ENCODE peak calls at places on chromosomes 7 and 10, in four cellular contexts. R is uterus, L is fibroblast of pulmonary artery, O is tibial artery. B is an unnamed sample.

GRCh38 chr7:15441915-15442314 is 119.9 kb downstream of the AGMO start:
- DNase-seq in L (no peak), O (no peak), R (no peak), B (no peak)

GRCh38 chr7:121555558-121555957 is 159.4 kb upstream of the FAM3C start:
- DNase-seq in O (no peak), L (no peak), R (no peak), B (no peak)

GRCh38 chr10:3793553-3793952 is 8.5 kb upstream of the KLF6 start:
- DNase-seq in O (no peak), R (no peak), L (no peak), B (no peak)

GRCh38 chr7:25578991-25579687 is 350.9 kb upstream of the NPVF start:
- DNase-seq in R (no peak), L (no peak), O (no peak), B (no peak)

GRCh38 chr7:2959343-2959680 is 84.4 kb downstream of the CARD11 start:
- DNase-seq in O (peak), R (no peak), L (no peak), B (no peak)

GRCh38 chr10:122075171-122075570 is 86.2 kb downstream of the TACC2 start:
- DNase-seq in L (no peak), O (no peak), R (no peak), B (no peak)

GRCh38 chr10:124562425-124563060 is 100.9 kb downstream of the LHPP start:
- DNase-seq in O (peak), R (no peak), L (no peak), B (no peak)

GRCh38 chr10:30431435-30431911 is 2.5 kb upstream of the MAP3K8 start:
- DNase-seq in R (peak), O (no peak), L (no peak), B (peak)

GRCh38 chr10:132637477-132638129 is 100.0 kb downstream of the INPP5A start:
- DNase-seq in L (peak), R (peak), O (no peak), B (peak)

GRCh38 chr7:40221836-40222235 is 87.0 kb downstream of the SUGCT start:
- DNase-seq in R (no peak), L (peak), O (peak), B (no peak)

GRCh38 chr7:35316549-35316948 is 62.6 kb upstream of the TBX20 start:
- DNase-seq in L (peak), R (no peak), O (no peak), B (no peak)

GRCh38 chr10:33214174-33214573 is 120.3 kb downstream of the NRP1 start:
- DNase-seq in L (no peak), R (no peak), O (no peak), B (peak)

GRCh38 chr10:24128066-24128751 is 80.7 kb upstream of the KIAA1217 start:
- DNase-seq in L (no peak), R (no peak), O (no peak), B (no peak)

GRCh38 chr7:70419816-70420215 is 712.1 kb upstream of the GALNT17 start:
- DNase-seq in R (no peak), L (no peak), O (no peak), B (no peak)
- H3K4me3 ChIP-seq in R (no peak), L (no peak), O (no peak), B (no peak)

DNA sequence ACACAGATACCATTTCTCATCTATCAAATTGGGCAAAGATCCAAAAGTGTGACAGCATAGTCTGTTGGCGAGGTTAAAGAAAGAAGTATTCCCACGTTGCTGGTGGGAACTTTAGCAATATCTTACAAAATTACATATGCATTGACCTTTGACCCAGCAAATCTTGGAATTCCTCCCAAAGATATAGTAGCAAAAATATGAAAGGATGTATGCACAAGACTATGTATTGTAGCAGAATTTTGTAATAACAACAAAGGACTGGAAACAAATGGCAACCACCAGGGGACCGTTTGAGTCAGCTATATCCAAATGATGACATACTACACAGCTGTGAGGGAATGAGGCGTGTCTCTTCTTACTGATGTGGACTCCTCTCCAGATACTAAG is 50.2 kb downstream of the KCNH2 start:
- DNase-seq in R (no peak), L (peak), O (no peak), B (no peak)
- TF ChIP-seq CTCF in R (no peak), L (no peak), O (no peak), B (no peak)

GRCh38 chr10:43605850-43606322 is 352 bp upstream of the ZNF485 start:
- DNase-seq in L (no peak), R (no peak), O (no peak), B (no peak)
- H3K4me3 ChIP-seq in L (peak), R (peak), O (peak), B (peak)

GRCh38 chr7:986766-987722 is 4.1 kb downstream of the CYP2W1 start:
- DNase-seq in L (no peak), R (no peak), O (no peak), B (no peak)

GRCh38 chr7:990352-991005 is 7.5 kb downstream of the CYP2W1 start:
- DNase-seq in L (no peak), R (no peak), O (no peak), B (no peak)

GRCh38 chr7:987909-988308 is 4.9 kb downstream of the CYP2W1 start:
- DNase-seq in L (no peak), R (no peak), O (no peak), B (no peak)

GRCh38 chr7:988963-989529 is 6.1 kb downstream of the CYP2W1 start:
- DNase-seq in L (no peak), R (no peak), O (no peak), B (no peak)

DNA sequence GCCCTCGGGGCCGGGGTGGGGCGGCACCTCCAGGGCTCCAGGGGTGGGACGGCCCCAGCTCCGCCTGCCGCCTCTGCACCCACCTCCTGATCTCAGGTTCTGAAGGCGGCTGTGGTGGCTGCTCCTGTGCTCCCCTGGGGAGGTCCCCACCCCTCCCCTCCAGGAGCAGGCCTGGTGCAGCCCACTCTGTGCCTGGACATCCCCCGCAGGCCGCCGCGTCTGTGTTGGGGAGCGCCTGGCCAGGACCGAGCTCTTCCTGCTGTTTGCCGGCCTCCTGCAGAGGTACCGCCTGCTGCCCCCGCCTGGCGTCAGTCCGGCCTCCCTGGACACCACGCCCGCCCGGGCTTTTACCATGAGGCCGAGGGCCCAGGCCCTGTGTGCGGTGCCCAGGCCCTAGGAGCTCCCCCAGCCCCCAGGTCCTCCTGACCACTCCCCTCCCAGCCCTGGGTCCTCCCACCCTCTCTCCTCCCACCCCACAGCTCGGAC is 5.5 kb downstream of the CYP2W1 start:
- DNase-seq in R (no peak), L (peak), O (no peak), B (no peak)
- TF ChIP-seq CTCF in R (no peak), L (no peak), O (no peak), B (no peak)